ENCODE peak calls at places on chromosomes 5 and 9, in seven cellular contexts. One of them, this sample, is unnamed.

GRCh38 chr9:89579741-89580395 is 24.9 kb upstream of the GADD45G start:
- DNase-seq in OCI-LY7: no peak
- DNase-seq in CD8-positive, alpha-beta memory T cell: no peak
- DNase-seq in WERI-Rb-1: no peak
- DNase-seq in MCF 10A: no peak
- DNase-seq in activated CD8-positive, alpha-beta T cell treated with anti-CD3 and anti-CD28 coated beads, Interleukin-2, amount 10 ng/mL, durations not matched to agents 7 days and 5 days: peak
- DNase-seq in HFFc6: no peak
- DNase-seq in this sample: no peak

GRCh38 chr9:121281614-121282291 is 13.8 kb downstream of the GSN start:
- DNase-seq in CD8-positive, alpha-beta memory T cell: no peak
- DNase-seq in OCI-LY7: no peak
- DNase-seq in WERI-Rb-1: peak
- DNase-seq in activated CD8-positive, alpha-beta T cell treated with anti-CD3 and anti-CD28 coated beads, Interleukin-2, amount 10 ng/mL, durations not matched to agents 7 days and 5 days: no peak
- DNase-seq in HFFc6: peak
- DNase-seq in MCF 10A: peak
- DNase-seq in this sample: peak

GRCh38 chr5:178460598-178461425 is 129.4 kb downstream of the COL23A1 start:
- DNase-seq in MCF 10A: peak
- DNase-seq in HFFc6: no peak
- DNase-seq in OCI-LY7: peak
- DNase-seq in WERI-Rb-1: peak
- DNase-seq in activated CD8-positive, alpha-beta T cell treated with anti-CD3 and anti-CD28 coated beads, Interleukin-2, amount 10 ng/mL, durations not matched to agents 7 days and 5 days: peak
- DNase-seq in CD8-positive, alpha-beta memory T cell: no peak
- DNase-seq in this sample: peak

GRCh38 chr5:150122158-150122510 is 33.5 kb downstream of the PDGFRB start:
- DNase-seq in WERI-Rb-1: no peak
- DNase-seq in MCF 10A: peak
- DNase-seq in OCI-LY7: peak
- DNase-seq in HFFc6: no peak
- DNase-seq in activated CD8-positive, alpha-beta T cell treated with anti-CD3 and anti-CD28 coated beads, Interleukin-2, amount 10 ng/mL, durations not matched to agents 7 days and 5 days: peak
- DNase-seq in CD8-positive, alpha-beta memory T cell: no peak
- DNase-seq in this sample: no peak

GRCh38 chr9:128551652-128552152 is 685 bp upstream of the SPTAN1 start:
- DNase-seq in OCI-LY7: no peak
- DNase-seq in CD8-positive, alpha-beta memory T cell: no peak
- DNase-seq in activated CD8-positive, alpha-beta T cell treated with anti-CD3 and anti-CD28 coated beads, Interleukin-2, amount 10 ng/mL, durations not matched to agents 7 days and 5 days: no peak
- DNase-seq in HFFc6: no peak
- DNase-seq in MCF 10A: no peak
- DNase-seq in WERI-Rb-1: no peak
- DNase-seq in this sample: no peak

GRCh38 chr9:131191857-131192256 is 66.5 kb downstream of the NUP214 start:
- DNase-seq in MCF 10A: no peak
- DNase-seq in OCI-LY7: no peak
- DNase-seq in HFFc6: no peak
- DNase-seq in activated CD8-positive, alpha-beta T cell treated with anti-CD3 and anti-CD28 coated beads, Interleukin-2, amount 10 ng/mL, durations not matched to agents 7 days and 5 days: no peak
- DNase-seq in CD8-positive, alpha-beta memory T cell: no peak
- DNase-seq in WERI-Rb-1: no peak
- DNase-seq in this sample: no peak

GRCh38 chr5:93088566-93088965 is 492.5 kb downstream of the NR2F1-AS1 start:
- DNase-seq in activated CD8-positive, alpha-beta T cell treated with anti-CD3 and anti-CD28 coated beads, Interleukin-2, amount 10 ng/mL, durations not matched to agents 7 days and 5 days: no peak
- DNase-seq in OCI-LY7: no peak
- DNase-seq in MCF 10A: no peak
- DNase-seq in HFFc6: no peak
- DNase-seq in WERI-Rb-1: no peak
- DNase-seq in CD8-positive, alpha-beta memory T cell: no peak
- DNase-seq in this sample: no peak

GRCh38 chr5:40386293-40386692 is 293.4 kb upstream of the PTGER4 start:
- DNase-seq in HFFc6: no peak
- DNase-seq in MCF 10A: no peak
- DNase-seq in CD8-positive, alpha-beta memory T cell: no peak
- DNase-seq in WERI-Rb-1: no peak
- DNase-seq in OCI-LY7: peak
- DNase-seq in activated CD8-positive, alpha-beta T cell treated with anti-CD3 and anti-CD28 coated beads, Interleukin-2, amount 10 ng/mL, durations not matched to agents 7 days and 5 days: peak
- DNase-seq in this sample: no peak

GRCh38 chr5:44952376-44952775 is 143.6 kb downstream of the MRPS30 start:
- DNase-seq in activated CD8-positive, alpha-beta T cell treated with anti-CD3 and anti-CD28 coated beads, Interleukin-2, amount 10 ng/mL, durations not matched to agents 7 days and 5 days: no peak
- DNase-seq in HFFc6: peak
- DNase-seq in MCF 10A: peak
- DNase-seq in OCI-LY7: peak
- DNase-seq in CD8-positive, alpha-beta memory T cell: no peak
- DNase-seq in WERI-Rb-1: peak
- DNase-seq in this sample: no peak

GRCh38 chr9:72585737-72586136 is 64.3 kb downstream of the TMC1 start:
- DNase-seq in activated CD8-positive, alpha-beta T cell treated with anti-CD3 and anti-CD28 coated beads, Interleukin-2, amount 10 ng/mL, durations not matched to agents 7 days and 5 days: no peak
- DNase-seq in WERI-Rb-1: no peak
- DNase-seq in CD8-positive, alpha-beta memory T cell: no peak
- DNase-seq in OCI-LY7: no peak
- DNase-seq in MCF 10A: peak
- DNase-seq in HFFc6: no peak
- DNase-seq in this sample: no peak

GRCh38 chr9:136268318-136268717 is 22.7 kb upstream of the QSOX2 start:
- DNase-seq in OCI-LY7: peak
- DNase-seq in HFFc6: no peak
- DNase-seq in activated CD8-positive, alpha-beta T cell treated with anti-CD3 and anti-CD28 coated beads, Interleukin-2, amount 10 ng/mL, durations not matched to agents 7 days and 5 days: no peak
- DNase-seq in CD8-positive, alpha-beta memory T cell: no peak
- DNase-seq in WERI-Rb-1: peak
- DNase-seq in MCF 10A: peak
- DNase-seq in this sample: no peak

This sample was measured in lung.